ENCODE peak calls at places on chromosomes 12 and 14, in seven cellular contexts. J is H4, C is ovary, N is stomach, W is cardiac muscle cell, H is hypothalamus, L is NCI-H460. M is an unnamed sample.

GRCh38 chr12:111445311-111446043 is 39.8 kb downstream of the SH2B3 start:
- DNase-seq in J (peak; percentile 2), C (no peak), N (peak; percentile 24), W (no peak), H (no peak), L (no peak), M (no peak)

GRCh38 chr14:29078810-29079522 is 312.4 kb downstream of the FOXG1 start:
- DNase-seq in J (no peak), C (no peak), N (no peak), W (no peak), H (no peak), L (no peak), M (no peak)

GRCh38 chr12:95611676-95612309 is 60.5 kb upstream of the USP44 start:
- DNase-seq in J (no peak), C (no peak), N (no peak), W (no peak), H (no peak), L (no peak), M (no peak)

GRCh38 chr14:54981698-54982097 is 45.2 kb downstream of the WDHD1 start:
- DNase-seq in J (no peak), C (no peak), N (no peak), W (no peak), H (no peak), L (no peak), M (no peak)

GRCh38 chr12:112121780-112122565 is 3.4 kb upstream of the TRAFD1 start:
- DNase-seq in J (peak; percentile 94), C (peak; percentile 67), N (peak; percentile 60), W (peak; percentile 30), H (no peak), L (no peak), M (peak; percentile 74)

GRCh38 chr12:3885179-3886094 is 12.2 kb upstream of the PARP11 start:
- DNase-seq in J (peak; percentile 53), C (peak; percentile 29), N (no peak), W (peak; percentile 56), H (no peak), L (peak; percentile 13), M (peak; percentile 82)

GRCh38 chr12:24679135-24679534 is 269.8 kb downstream of the BCAT1 start:
- DNase-seq in J (no peak), C (no peak), N (no peak), W (no peak), H (no peak), L (no peak), M (no peak)

GRCh38 chr14:53967606-53968005 is 11.0 kb upstream of the BMP4 start:
- DNase-seq in J (no peak), C (no peak), N (no peak), W (no peak), H (no peak), L (no peak), M (peak; percentile 30)

GRCh38 chr12:95218164-95218851 is 701 bp downstream of the VEZT start:
- DNase-seq in J (no peak), C (no peak), N (no peak), W (no peak), H (no peak), L (no peak), M (peak; percentile 82)

GRCh38 chr14:67964391-67964812 is 144.8 kb downstream of the RAD51B start:
- DNase-seq in J (peak; percentile 26), C (no peak), N (no peak), W (no peak), H (no peak), L (peak; percentile 28), M (no peak)

GRCh38 chr14:73188501-73188903 is 48.8 kb upstream of the PAPLN start:
- DNase-seq in J (peak; percentile 24), C (no peak), N (no peak), W (no peak), H (no peak), L (peak; percentile 36), M (no peak)

GRCh38 chr12:101015021-101015420 is 195.0 kb downstream of the SLC5A8 start:
- DNase-seq in J (no peak), C (no peak), N (no peak), W (no peak), H (no peak), L (no peak), M (no peak)

GRCh38 chr14:90034835-90035525 is 26.8 kb upstream of the KCNK13 start:
- DNase-seq in J (no peak), C (no peak), N (no peak), W (no peak), H (no peak), L (no peak), M (no peak)

GRCh38 chr12:52524898-52525591 is 4.9 kb upstream of the KRT5 start:
- DNase-seq in J (no peak), C (no peak), N (no peak), W (no peak), H (no peak), L (no peak), M (no peak)

GRCh38 chr12:69084816-69085215 is 151.8 kb upstream of the CPM start:
- DNase-seq in J (no peak), C (no peak), N (no peak), W (no peak), H (no peak), L (no peak), M (no peak)

GRCh38 chr12:59839514-59839913 is 243.7 kb downstream of the SLC16A7 start:
- DNase-seq in J (no peak), C (no peak), N (no peak), W (no peak), H (no peak), L (no peak), M (no peak)